ENCODE peak calls at places on chromosomes 2 and 18, in five cellular contexts. S, C, L, E and B are unnamed samples.

GRCh38 chr2:4354678-4355077 is 651.3 kb downstream of the DCDC2C start:
- DNase-seq in S (no peak), C (no peak), L (peak), E (peak), B (no peak)

GRCh38 chr2:79855264-79856006 is 342.6 kb downstream of the CTNNA2 start:
- DNase-seq in S (peak), C (peak), L (peak), E (no peak), B (no peak)

GRCh38 chr2:2640818-2641217 is 309.7 kb upstream of the MYT1L start:
- DNase-seq in S (no peak), C (no peak), L (no peak), E (no peak), B (no peak)

GRCh38 chr2:171057575-171057974 is 103.1 kb downstream of the TLK1 start:
- DNase-seq in S (no peak), C (no peak), L (no peak), E (no peak), B (no peak)

GRCh38 chr2:211748339-211748738 is 790.3 kb downstream of the ERBB4 start:
- DNase-seq in S (no peak), C (no peak), L (no peak), E (no peak), B (no peak)

GRCh38 chr2:128371248-128371630 is 52.6 kb upstream of the HS6ST1 start:
- DNase-seq in S (no peak), C (no peak), L (no peak), E (no peak), B (no peak)

GRCh38 chr2:221102896-221103688 is 469.0 kb downstream of the EPHA4 start:
- DNase-seq in S (no peak), C (no peak), L (no peak), E (no peak), B (no peak)

GRCh38 chr2:149449017-149449416 is 118.6 kb downstream of the LYPD6 start:
- DNase-seq in S (no peak), C (no peak), L (no peak), E (no peak), B (no peak)

GRCh38 chr2:235968616-235969324 is 199.4 kb downstream of the GBX2 start:
- DNase-seq in S (no peak), C (no peak), L (no peak), E (no peak), B (no peak)

GRCh38 chr2:237723613-237724012 is 75.0 kb upstream of the RBM44 start:
- DNase-seq in S (peak), C (peak), L (peak), E (peak), B (no peak)

GRCh38 chr2:69474688-69475087 is 37.5 kb upstream of the NFU1 start:
- DNase-seq in S (no peak), C (no peak), L (no peak), E (no peak), B (no peak)

GRCh38 chr2:212926948-212927347 is 224.5 kb downstream of the IKZF2 start:
- DNase-seq in S (no peak), C (no peak), L (no peak), E (no peak), B (no peak)

GRCh38 chr2:82234283-82234682 is 1929.7 kb upstream of the LRRTM1 start:
- DNase-seq in S (no peak), C (no peak), L (no peak), E (no peak), B (no peak)

GRCh38 chr2:143434445-143434844 is 305.2 kb downstream of the ARHGAP15 start:
- DNase-seq in S (no peak), C (no peak), L (no peak), E (no peak), B (no peak)

GRCh38 chr2:169714699-169715098 is 18.9 kb upstream of the KLHL23 start:
- DNase-seq in S (no peak), C (no peak), L (no peak), E (no peak), B (no peak)

GRCh38 chr2:219025637-219026585 is 15.4 kb downstream of the CFAP65 start:
- DNase-seq in S (no peak), C (no peak), L (no peak), E (no peak), B (no peak)

GRCh38 chr2:231050018-231050901 is 6.4 kb upstream of the PSMD1 start:
- DNase-seq in S (no peak), C (no peak), L (no peak), E (peak), B (no peak)
- TF ChIP-seq CEBPB in S (no peak), C (no peak), L (no peak), E (peak), B (no peak)

DNA sequence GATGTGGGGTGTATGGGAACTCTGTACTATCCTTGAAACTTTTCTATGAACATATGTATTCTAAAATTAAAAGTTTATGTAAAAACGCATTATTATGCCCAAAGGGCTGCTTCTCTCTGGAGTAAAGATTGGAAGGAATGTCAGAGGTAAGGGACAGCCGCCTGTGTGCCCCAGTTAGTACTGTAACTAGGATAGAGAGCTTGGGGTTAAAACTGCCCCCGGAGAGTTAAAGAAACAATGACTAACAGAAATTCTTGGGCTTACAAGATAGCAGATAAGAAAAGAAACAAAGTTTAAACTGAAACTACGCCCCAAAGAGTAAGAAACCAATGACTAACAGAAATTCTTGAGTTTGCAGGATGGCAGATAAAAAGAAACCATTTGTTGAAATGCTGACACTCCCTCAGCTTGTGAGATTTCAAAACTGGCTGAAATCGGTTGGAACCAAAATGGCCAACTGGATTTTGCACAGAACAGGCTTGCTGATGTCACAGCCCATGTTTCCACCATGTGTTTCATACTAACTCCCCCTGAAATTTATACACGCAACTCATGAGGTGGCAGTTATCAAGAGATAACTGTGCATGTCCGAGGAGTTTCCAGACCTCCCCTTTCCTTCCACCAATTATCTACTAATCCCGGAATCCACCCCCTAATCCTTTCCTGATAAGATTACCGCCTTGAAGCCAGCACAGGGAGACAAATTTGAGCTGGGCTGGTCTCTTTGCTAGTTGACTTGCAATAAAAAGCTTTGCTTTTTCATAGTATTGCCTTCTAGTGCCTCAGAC is 8.7 kb upstream of the TXNDC2 start:
- DNase-seq in S (peak), C (peak), L (peak), E (peak), B (peak)
- TF ChIP-seq CEBPB in S (peak), C (peak), L (peak), E (no peak), B (peak)

GRCh38 chr2:106278477-106278876 is 84.4 kb upstream of the UXS1 start:
- DNase-seq in S (no peak), C (no peak), L (no peak), E (no peak), B (no peak)
- TF ChIP-seq CEBPB in S (no peak), C (no peak), L (no peak), E (no peak), B (no peak)

DNA sequence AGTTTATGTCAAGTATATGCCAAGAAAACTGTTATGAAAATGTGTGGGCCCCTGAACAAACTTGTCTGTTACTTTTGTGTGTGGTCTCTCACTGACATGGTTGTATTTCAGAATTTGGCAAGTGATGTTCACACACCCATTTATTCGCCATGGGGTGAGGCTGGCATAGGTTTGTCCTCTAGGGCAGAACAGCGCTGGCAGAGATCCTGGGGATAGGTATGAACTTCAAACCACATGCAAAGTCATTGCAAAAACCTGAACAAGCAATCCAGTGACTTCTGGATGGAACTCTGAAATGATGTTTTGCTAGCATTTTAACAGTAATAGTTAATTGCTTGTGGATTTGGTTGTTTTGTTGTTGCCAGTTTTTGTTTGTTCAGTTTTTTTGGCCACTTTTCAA is 78.4 kb downstream of the MDH1 start:
- DNase-seq in S (no peak), C (no peak), L (no peak), E (no peak), B (no peak)
- TF ChIP-seq CEBPB in S (no peak), C (no peak), L (no peak), E (no peak), B (no peak)

GRCh38 chr2:190351955-190352354 is 8.6 kb downstream of the INPP1 start:
- DNase-seq in S (no peak), C (no peak), L (peak), E (no peak), B (no peak)

GRCh38 chr2:190355968-190356657 is 12.7 kb downstream of the INPP1 start:
- DNase-seq in S (no peak), C (no peak), L (no peak), E (no peak), B (no peak)

GRCh38 chr2:190352668-190353536 is 9.5 kb downstream of the INPP1 start:
- DNase-seq in S (no peak), C (no peak), L (peak), E (peak), B (no peak)

GRCh38 chr2:190354003-190354690 is 10.8 kb downstream of the INPP1 start:
- DNase-seq in S (no peak), C (no peak), L (peak), E (no peak), B (no peak)

DNA sequence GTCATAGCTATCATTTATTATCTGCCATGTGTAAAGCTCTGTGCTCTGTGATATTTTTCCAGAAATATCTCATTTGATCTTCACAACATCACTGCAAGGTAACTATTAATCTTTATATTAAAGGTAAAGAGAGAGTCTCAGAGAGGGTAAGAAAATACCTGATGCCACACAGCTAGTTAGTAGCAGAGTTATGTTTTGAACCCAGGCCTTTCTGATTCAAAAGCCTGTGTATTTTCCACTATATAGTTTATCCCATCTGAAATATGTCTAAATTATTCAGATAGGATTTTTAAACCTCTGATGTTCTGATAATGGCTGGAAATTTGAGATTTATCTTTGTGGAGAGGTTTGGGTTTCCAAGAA is 10.1 kb downstream of the INPP1 start:
- DNase-seq in S (no peak), C (no peak), L (no peak), E (no peak), B (no peak)
- TF ChIP-seq CEBPB in S (no peak), C (no peak), L (no peak), E (no peak), B (no peak)

GRCh38 chr2:105518897-105519296 is 120.0 kb upstream of the FHL2 start:
- DNase-seq in S (no peak), C (no peak), L (peak), E (peak), B (no peak)

GRCh38 chr2:105519516-105519915 is 120.7 kb upstream of the FHL2 start:
- DNase-seq in S (no peak), C (no peak), L (no peak), E (no peak), B (no peak)

GRCh38 chr2:105522645-105523044 is 123.8 kb upstream of the FHL2 start:
- DNase-seq in S (no peak), C (no peak), L (no peak), E (peak), B (no peak)

GRCh38 chr2:105521616-105522015 is 122.8 kb upstream of the FHL2 start:
- DNase-seq in S (no peak), C (no peak), L (no peak), E (no peak), B (no peak)

DNA sequence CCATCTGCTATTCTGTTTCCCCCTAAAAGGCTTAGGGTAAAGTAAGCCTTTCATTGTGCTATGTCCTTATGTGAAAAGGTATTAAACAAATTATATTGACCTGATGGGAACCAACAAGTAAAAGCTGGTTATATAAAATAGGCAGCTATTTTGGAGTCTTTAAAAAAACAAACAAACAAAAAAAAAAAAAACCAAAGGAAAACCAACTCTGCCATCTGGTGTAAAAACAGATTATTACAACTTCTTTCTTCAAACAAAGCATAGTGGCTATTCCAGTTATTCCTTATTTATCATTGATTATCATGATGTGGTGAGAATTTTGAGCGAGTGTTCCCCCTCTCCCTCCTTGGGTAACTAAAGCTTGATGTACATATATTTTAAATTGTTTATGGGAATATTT is 122.3 kb upstream of the FHL2 start:
- DNase-seq in S (peak), C (peak), L (peak), E (peak), B (no peak)
- TF ChIP-seq CEBPB in S (no peak), C (no peak), L (no peak), E (no peak), B (no peak)